ENCODE peak calls at places on chromosomes 1 and 21, in six cellular contexts. O, N, Q, M, C and G are unnamed samples.

GRCh38 chr1:21927531-21928237 is 9.4 kb downstream of the HSPG2 start:
- DNase-seq in O (no peak), N (no peak), Q (no peak), M (peak; percentile 71), C (no peak), G (no peak)

GRCh38 chr1:247471445-247472016 is 13.6 kb upstream of the OR2B11 start:
- DNase-seq in O (no peak), N (no peak), Q (no peak), M (no peak), C (no peak), G (no peak)

GRCh38 chr1:53582211-53583020 is 123.2 kb downstream of the DMRTB1 start:
- DNase-seq in O (no peak), N (no peak), Q (no peak), M (peak; percentile 35), C (no peak), G (peak; percentile 33)

GRCh38 chr1:162080472-162081015 is 11.1 kb downstream of the NOS1AP start:
- DNase-seq in O (no peak), N (no peak), Q (no peak), M (no peak), C (no peak), G (no peak)

GRCh38 chr1:181086926-181087325 is 1.6 kb upstream of the IER5 start:
- DNase-seq in O (peak; percentile 46), N (no peak), Q (no peak), M (no peak), C (no peak), G (no peak)

GRCh38 chr1:213973129-213973528 is 14.6 kb upstream of the PROX1 start:
- DNase-seq in O (peak; percentile 83), N (no peak), Q (peak; percentile 5), M (no peak), C (no peak), G (no peak)

GRCh38 chr1:64308856-64309255 is 105.4 kb downstream of the UBE2U start:
- DNase-seq in O (no peak), N (no peak), Q (no peak), M (no peak), C (no peak), G (no peak)

GRCh38 chr1:102588536-102588935 is 519.8 kb downstream of the COL11A1 start:
- DNase-seq in O (no peak), N (no peak), Q (no peak), M (no peak), C (no peak), G (no peak)

GRCh38 chr1:9721606-9722377 is 70.3 kb downstream of the PIK3CD start:
- DNase-seq in O (peak; percentile 53), N (no peak), Q (no peak), M (no peak), C (no peak), G (no peak)

GRCh38 chr1:61452354-61452990 is 272.5 kb downstream of the TM2D1 start:
- DNase-seq in O (no peak), N (no peak), Q (no peak), M (no peak), C (no peak), G (no peak)

GRCh38 chr21:40835179-40835694 is 11.7 kb downstream of the DSCAM start:
- DNase-seq in O (no peak), N (no peak), Q (no peak), M (no peak), C (no peak), G (no peak)

GRCh38 chr1:41851589-41851988 is 67.1 kb downstream of the HIVEP3 start:
- DNase-seq in O (peak; percentile 94), N (peak; percentile 50), Q (no peak), M (no peak), C (no peak), G (no peak)

GRCh38 chr1:41404308-41404755 is 43.1 kb downstream of the FOXO6 start:
- DNase-seq in O (peak; percentile 64), N (peak; percentile 98), Q (no peak), M (no peak), C (no peak), G (peak; percentile 91)

GRCh38 chr1:117142200-117142599 is 20.7 kb upstream of the TRIM45 start:
- DNase-seq in O (peak; percentile 33), N (no peak), Q (no peak), M (no peak), C (no peak), G (no peak)

GRCh38 chr1:238912148-238912547 is 474.2 kb upstream of the CHRM3 start:
- DNase-seq in O (no peak), N (no peak), Q (no peak), M (no peak), C (no peak), G (no peak)

GRCh38 chr21:32772281-32773047 is 909 bp upstream of the PAXBP1 start:
- DNase-seq in O (peak; percentile 23), N (no peak), Q (no peak), M (no peak), C (no peak), G (peak; percentile 14)

GRCh38 chr1:42815938-42816599 is 853 bp upstream of the ERMAP start:
- DNase-seq in O (peak; percentile 5), N (no peak), Q (no peak), M (no peak), C (no peak), G (peak; percentile 10)

GRCh38 chr1:183241446-183241845 is 55.4 kb downstream of the LAMC2 start:
- DNase-seq in O (no peak), N (no peak), Q (no peak), M (no peak), C (no peak), G (no peak)

GRCh38 chr1:36342426-36343185 is 19.2 kb upstream of the EVA1B start:
- DNase-seq in O (peak; percentile 87), N (no peak), Q (no peak), M (no peak), C (no peak), G (peak; percentile 20)

GRCh38 chr1:83052865-83053264 is 946.1 kb downstream of the TTLL7 start:
- DNase-seq in O (no peak), N (no peak), Q (no peak), M (no peak), C (no peak), G (no peak)

GRCh38 chr1:39981385-39981784 is 26.4 kb downstream of the MFSD2A start:
- DNase-seq in O (no peak), N (no peak), Q (no peak), M (no peak), C (no peak), G (no peak)

GRCh38 chr1:21251773-21252471 is 38.3 kb downstream of the ECE1 start:
- DNase-seq in O (peak; percentile 83), N (no peak), Q (no peak), M (no peak), C (no peak), G (peak; percentile 53)

GRCh38 chr1:87134625-87135024 is 194.1 kb upstream of the LMO4 start:
- DNase-seq in O (no peak), N (no peak), Q (no peak), M (no peak), C (no peak), G (no peak)

GRCh38 chr1:975896-976683 is 5.8 kb downstream of the PERM1 start:
- DNase-seq in O (peak; percentile 88), N (no peak), Q (no peak), M (no peak), C (peak; percentile 30), G (peak; percentile 81)